ENCODE peak calls at places on chromosomes 5 and 9, in four cellular contexts. A is left colon; N is activated CD4-positive, alpha-beta memory T cell treated with anti-CD3 and anti-CD28 coated beads for 36 hours; Z is activated CD8-positive, alpha-beta memory T cell treated with anti-CD3 and anti-CD28 coated beads for 48 hours. O is an unnamed sample.

GRCh38 chr5:171484460-171484899 is 65.0 kb downstream of the FGF18 start:
- DNase-seq in A (peak), N (peak), Z (peak), O (peak)

GRCh38 chr9:37968228-37968672 is 64.3 kb upstream of the SLC25A51 start:
- DNase-seq in A (no peak), N (no peak), Z (no peak), O (no peak)

GRCh38 chr9:137465000-137465769 is 6.1 kb upstream of the NSMF start:
- DNase-seq in A (no peak), N (no peak), Z (no peak), O (peak)

GRCh38 chr5:132446621-132447020 is 44.0 kb downstream of the IRF1 start:
- DNase-seq in A (peak), N (no peak), Z (no peak), O (peak)

GRCh38 chr5:128227984-128228383 is 144.4 kb downstream of the SLC12A2 start:
- DNase-seq in A (no peak), N (no peak), Z (no peak), O (no peak)

GRCh38 chr9:110807956-110808598 is 139.5 kb downstream of the MUSK start:
- DNase-seq in A (no peak), N (no peak), Z (no peak), O (no peak)

GRCh38 chr5:157484768-157485167 is 24.8 kb downstream of the NIPAL4 start:
- DNase-seq in A (no peak), N (no peak), Z (no peak), O (no peak)

GRCh38 chr5:177382423-177383029 is 1.7 kb upstream of the SLC34A1 start:
- DNase-seq in A (no peak), N (peak), Z (no peak), O (no peak)

GRCh38 chr5:138955013-138955660 is 80.0 kb upstream of the LRRTM2 start:
- DNase-seq in A (peak), N (no peak), Z (no peak), O (no peak)

GRCh38 chr5:143890475-143890874 is 78.5 kb downstream of the HMHB1 start:
- DNase-seq in A (no peak), N (no peak), Z (no peak), O (no peak)

GRCh38 chr5:83179966-83180365 is 102.6 kb downstream of the XRCC4 start:
- DNase-seq in A (no peak), N (no peak), Z (no peak), O (no peak)

GRCh38 chr5:398475-399295 is 44.3 kb upstream of the EXOC3 start:
- DNase-seq in A (no peak), N (no peak), Z (no peak), O (peak)

GRCh38 chr5:177462021-177462670 is 11.3 kb downstream of the DBN1 start:
- DNase-seq in A (no peak), N (peak), Z (no peak), O (no peak)

GRCh38 chr5:88388476-88389170 is 120.0 kb upstream of the TMEM161B start:
- DNase-seq in A (no peak), N (no peak), Z (no peak), O (no peak)

GRCh38 chr5:79800979-79801827 is 111.6 kb downstream of the CMYA5 start:
- DNase-seq in A (no peak), N (no peak), Z (no peak), O (no peak)

GRCh38 chr5:126540631-126541030 is 54.4 kb downstream of the ALDH7A1 start:
- DNase-seq in A (no peak), N (no peak), Z (no peak), O (no peak)

GRCh38 chr9:935348-935965 is 41.0 kb upstream of the DMRT3 start:
- DNase-seq in A (no peak), N (no peak), Z (no peak), O (no peak)

GRCh38 chr9:123411636-123412035 is 55.6 kb downstream of the CRB2 start:
- DNase-seq in A (no peak), N (no peak), Z (no peak), O (peak)

GRCh38 chr5:95822038-95822407 is 503 bp downstream of the GLRX start:
- DNase-seq in A (peak), N (peak), Z (no peak), O (peak)

GRCh38 chr5:23105021-23105420 is 251.9 kb upstream of the CDH12 start:
- DNase-seq in A (no peak), N (no peak), Z (no peak), O (no peak)

O was measured in mucosa of descending colon.